ENCODE peak calls at places on chromosomes 3 and 15, in nine cellular contexts. E, N, O, X, H, Y, K, L and V are unnamed samples.

GRCh38 chr3:46370784-46371183 is at the start of gene CCR5:
- DNase-seq in H (no peak), X (no peak), L (no peak), O (peak), K (no peak), Y (no peak), N (no peak), E (no peak), V (no peak)

GRCh38 chr15:89197503-89197971 is 23.8 kb downstream of the RLBP1 start:
- DNase-seq in L (peak), K (no peak), H (no peak), O (no peak), Y (no peak), X (no peak), E (peak), N (peak), V (peak)

GRCh38 chr3:184691397-184692131 is 20.3 kb downstream of the MAGEF1 start:
- DNase-seq in O (no peak), K (peak), Y (no peak), N (no peak), E (no peak), X (peak), H (peak), L (no peak), V (peak)

GRCh38 chr3:122880624-122881023 is 85.8 kb downstream of the SLC49A4 start:
- DNase-seq in H (no peak), K (no peak), O (no peak), E (peak), L (no peak), X (peak), N (peak), Y (no peak), V (no peak)

GRCh38 chr15:99312228-99312627 is 60.9 kb downstream of the LRRC28 start:
- DNase-seq in O (no peak), N (no peak), H (no peak), L (no peak), K (no peak), E (no peak), X (no peak), Y (no peak), V (no peak)

GRCh38 chr15:57732526-57733331 is 26.2 kb downstream of the POLR2M start:
- DNase-seq in H (peak), Y (peak), X (peak), L (peak), O (peak), K (peak), N (peak), E (peak), V (no peak)

GRCh38 chr3:123683146-123683545 is 98.3 kb upstream of the HACD2 start:
- DNase-seq in Y (no peak), E (no peak), K (no peak), X (no peak), H (no peak), L (no peak), O (no peak), N (no peak), V (no peak)

GRCh38 chr15:63156708-63157065 is 590 bp downstream of the RPS27L start:
- DNase-seq in L (peak), E (peak), X (peak), N (no peak), K (peak), O (no peak), H (peak), Y (no peak), V (no peak)

GRCh38 chr3:44860117-44860516 is 1.6 kb upstream of the TMEM42 start:
- DNase-seq in Y (no peak), H (no peak), L (no peak), N (no peak), O (no peak), K (no peak), E (no peak), X (no peak), V (no peak)

GRCh38 chr15:59170295-59170881 is 36.3 kb upstream of the LDHAL6B start:
- DNase-seq in L (peak), H (no peak), X (no peak), E (peak), O (no peak), Y (no peak), N (peak), K (no peak), V (peak)

GRCh38 chr15:96347181-96348111 is 16.9 kb downstream of the NR2F2 start:
- DNase-seq in X (no peak), K (peak), O (no peak), L (no peak), Y (no peak), N (peak), H (peak), E (peak), V (no peak)

GRCh38 chr3:58559586-58559985 is 17.6 kb downstream of the FAM107A start:
- DNase-seq in H (no peak), O (no peak), Y (no peak), L (no peak), N (peak), X (no peak), K (no peak), E (no peak), V (no peak)

GRCh38 chr3:102885289-102885688 is 450.5 kb downstream of the ZPLD1 start:
- DNase-seq in E (no peak), H (no peak), X (no peak), L (no peak), Y (no peak), K (no peak), O (no peak), N (no peak), V (no peak)

GRCh38 chr3:129003578-129004112 is 2.5 kb downstream of the EFCC1 start:
- DNase-seq in N (peak), K (peak), O (peak), X (no peak), Y (peak), H (no peak), E (peak), L (peak), V (no peak)

GRCh38 chr3:71305246-71306206 is 278.0 kb downstream of the FOXP1 start:
- DNase-seq in H (peak), E (peak), K (no peak), Y (no peak), X (peak), L (no peak), O (no peak), N (peak), V (no peak)

GRCh38 chr3:161035711-161036110 is 69.4 kb downstream of the B3GALNT1 start:
- DNase-seq in N (no peak), H (peak), O (no peak), K (no peak), X (no peak), L (no peak), E (no peak), Y (no peak), V (no peak)

GRCh38 chr3:16928386-16929132 is 43.8 kb downstream of the PLCL2 start:
- DNase-seq in O (no peak), H (no peak), L (no peak), X (no peak), E (no peak), Y (no peak), N (no peak), K (no peak), V (no peak)

GRCh38 chr3:199815-200214 is 3.3 kb downstream of the CHL1 start:
- DNase-seq in L (no peak), E (no peak), H (no peak), K (no peak), X (no peak), N (no peak), O (no peak), Y (no peak), V (no peak)

GRCh38 chr15:90106522-90107117 is 4.4 kb upstream of the IDH2 start:
- DNase-seq in X (no peak), Y (no peak), N (no peak), O (no peak), L (peak), H (no peak), K (no peak), E (no peak), V (no peak)

GRCh38 chr3:177468816-177469590 is 271.7 kb upstream of the TBL1XR1 start:
- DNase-seq in K (no peak), E (no peak), Y (no peak), H (peak), L (no peak), O (no peak), N (no peak), X (no peak), V (no peak)

GRCh38 chr3:140910860-140911259 is 30.8 kb upstream of the SLC25A36 start:
- DNase-seq in E (peak), L (no peak), O (no peak), H (peak), Y (no peak), N (peak), K (no peak), X (peak), V (no peak)

GRCh38 chr15:71385026-71385425 is 269.8 kb downstream of the THSD4 start:
- DNase-seq in O (no peak), Y (no peak), X (no peak), H (peak), K (no peak), E (no peak), N (no peak), L (no peak), V (no peak)
- H3K27ac ChIP-seq in O (no peak), Y (no peak), X (no peak), H (no peak), K (no peak), E (no peak), N (no peak), L (no peak), V (no peak)

GRCh38 chr15:41336549-41336948 is 3.9 kb downstream of the NUSAP1 start:
- DNase-seq in O (no peak), N (no peak), X (no peak), H (no peak), Y (no peak), K (no peak), E (no peak), L (no peak), V (no peak)

GRCh38 chr15:41332788-41333527 is at the start of gene NUSAP1:
- DNase-seq in X (peak), E (no peak), K (no peak), Y (no peak), N (no peak), O (no peak), L (no peak), H (no peak), V (no peak)

GRCh38 chr15:41331281-41331680 is 1.1 kb downstream of the OIP5 start:
- DNase-seq in N (no peak), H (no peak), K (no peak), X (no peak), Y (no peak), O (no peak), E (no peak), L (no peak), V (no peak)

GRCh38 chr15:41334293-41335120 is 1.8 kb downstream of the NUSAP1 start:
- DNase-seq in N (no peak), O (no peak), H (no peak), L (no peak), E (no peak), Y (no peak), X (no peak), K (no peak), V (no peak)

DNA sequence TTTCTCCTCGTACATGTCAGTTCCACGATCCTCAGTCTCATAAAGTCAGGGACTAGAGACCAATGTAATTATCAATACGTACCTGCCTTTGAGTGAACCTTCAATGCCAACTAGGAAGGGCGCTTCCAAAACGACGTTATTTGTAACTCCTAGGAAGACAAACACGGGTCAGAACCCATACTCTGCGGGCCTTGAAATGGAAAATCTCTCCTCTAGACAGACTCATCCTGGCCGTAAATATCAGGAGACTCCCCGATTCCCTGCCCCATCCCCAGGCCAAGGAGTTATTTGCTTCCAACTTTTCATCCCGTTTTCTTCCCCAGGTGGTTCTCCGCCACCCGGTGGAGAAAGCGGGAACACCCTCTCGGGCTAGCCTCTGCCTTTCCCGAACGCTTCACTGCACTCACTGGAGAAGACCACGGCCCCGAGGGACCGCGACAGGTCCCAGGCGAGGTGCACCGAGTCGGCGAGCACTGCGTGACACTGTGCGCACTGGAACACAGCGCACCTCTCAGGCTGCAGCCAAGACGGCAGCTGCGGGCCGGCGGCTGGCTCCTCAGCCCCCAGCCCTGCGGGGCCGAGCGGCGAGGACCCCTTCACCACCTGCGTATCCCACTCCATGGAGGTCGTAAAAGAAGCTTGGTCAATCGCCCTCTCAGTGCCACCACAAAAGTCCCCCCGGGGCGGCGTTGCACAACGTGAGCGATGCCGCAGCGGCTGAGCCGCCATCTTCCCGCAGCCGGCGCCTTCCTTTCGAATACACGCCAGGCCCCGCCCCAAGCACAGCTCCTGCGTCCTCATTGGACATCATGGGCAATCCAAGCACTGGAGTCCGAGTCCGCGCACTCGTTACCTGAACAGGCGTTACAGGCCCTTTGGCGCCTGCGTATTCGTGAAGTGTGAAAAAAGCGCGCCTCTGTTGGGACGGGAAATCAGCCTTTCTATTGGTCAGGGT is at the start of gene OIP5:
- DNase-seq in K (peak), X (peak), Y (peak), E (peak), H (peak), N (peak), O (peak), L (peak), V (peak)
- H3K27ac ChIP-seq in K (peak), X (peak), Y (peak), E (peak), H (peak), N (peak), O (peak), L (peak), V (peak)

GRCh38 chr15:40569139-40569953 is at the start of gene RPUSD2:
- DNase-seq in K (peak), L (peak), Y (peak), H (peak), E (peak), O (peak), N (peak), X (peak), V (peak)

GRCh38 chr15:40565333-40566238 is 744 bp upstream of the CCDC32 start:
- DNase-seq in N (no peak), L (no peak), K (no peak), X (no peak), Y (no peak), E (no peak), O (no peak), H (no peak), V (no peak)

GRCh38 chr15:40562691-40563090 is 2.2 kb downstream of the CCDC32 start:
- DNase-seq in K (peak), X (no peak), L (no peak), O (no peak), Y (no peak), N (no peak), E (no peak), H (no peak), V (no peak)

GRCh38 chr15:40564591-40565332 is at the start of gene CCDC32:
- DNase-seq in E (peak), O (peak), X (peak), H (peak), N (peak), K (peak), L (peak), Y (peak), V (peak)

DNA sequence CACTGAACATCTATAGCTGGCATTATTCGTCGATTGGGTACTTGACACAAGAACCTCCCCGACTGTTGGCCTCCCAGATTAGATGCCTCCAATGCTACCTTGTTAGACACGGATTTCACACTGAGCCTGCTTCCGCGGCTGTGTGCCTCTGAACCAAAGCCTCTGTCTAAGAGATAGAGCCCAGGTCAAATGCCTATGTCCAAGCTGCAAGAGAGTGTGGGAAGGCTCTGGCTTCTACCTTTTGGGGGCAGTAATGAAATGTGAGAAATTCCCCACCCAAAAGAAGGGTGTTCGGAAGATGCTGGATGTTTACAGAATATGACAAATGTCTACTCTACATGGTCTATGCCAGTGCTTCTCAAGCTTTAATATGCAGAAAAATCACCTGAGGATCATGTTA is 2.0 kb upstream of the RPUSD2 start:
- DNase-seq in X (peak), E (peak), H (no peak), L (no peak), O (no peak), Y (no peak), K (no peak), N (peak), V (no peak)
- H3K27ac ChIP-seq in X (no peak), E (no peak), H (no peak), L (no peak), O (no peak), Y (no peak), K (no peak), N (no peak), V (no peak)

GRCh38 chr15:71804226-71804625 is 6.1 kb upstream of the NR2E3 start:
- DNase-seq in E (no peak), O (no peak), K (no peak), H (no peak), N (no peak), L (no peak), Y (no peak), X (peak), V (no peak)

GRCh38 chr15:71800190-71800589 is 10.2 kb upstream of the NR2E3 start:
- DNase-seq in K (no peak), L (no peak), O (no peak), E (no peak), Y (no peak), X (no peak), N (no peak), H (peak), V (no peak)

GRCh38 chr15:71800835-71801745 is 9.3 kb upstream of the NR2E3 start:
- DNase-seq in H (peak), O (no peak), X (peak), N (no peak), K (no peak), Y (no peak), L (peak), E (peak), V (no peak)

GRCh38 chr15:71802770-71803169 is 7.6 kb upstream of the NR2E3 start:
- DNase-seq in L (no peak), E (peak), Y (no peak), O (no peak), H (no peak), N (peak), K (no peak), X (peak), V (no peak)

DNA sequence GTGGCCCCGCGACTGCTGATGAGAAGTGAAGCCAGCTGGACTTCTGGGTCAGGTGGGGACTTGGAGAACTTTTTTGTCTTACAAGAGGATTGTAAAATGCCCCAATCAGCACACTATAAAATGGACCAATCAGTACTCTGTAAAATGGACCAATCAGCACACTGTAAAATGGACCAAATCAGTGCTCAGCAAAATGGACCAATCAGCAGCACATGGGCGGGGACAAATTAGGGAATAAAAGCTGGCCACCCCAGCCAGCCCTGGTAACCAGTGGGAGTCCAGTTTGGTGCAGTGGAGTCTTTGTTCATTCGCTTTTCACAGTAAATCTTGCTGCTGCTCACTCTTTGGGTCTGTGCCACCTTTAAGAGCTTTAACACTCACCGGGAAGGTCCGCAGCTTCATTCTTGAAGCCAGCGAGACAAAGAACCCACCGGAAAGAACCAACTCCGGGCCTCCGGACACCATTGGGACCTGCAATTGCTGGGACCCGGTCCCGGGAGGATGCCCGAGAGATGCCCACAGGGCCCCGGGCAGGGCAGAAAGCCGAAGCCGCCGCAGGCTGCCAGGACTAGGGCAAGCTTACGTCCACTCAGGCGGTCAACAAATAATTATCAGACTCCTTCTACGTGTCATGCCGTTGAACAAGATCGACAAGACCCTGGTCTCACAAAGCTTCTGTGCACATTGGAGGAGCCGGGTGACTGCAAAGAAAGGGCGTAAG is 8.3 kb upstream of the NR2E3 start:
- DNase-seq in Y (no peak), L (no peak), N (no peak), O (no peak), X (peak), K (no peak), H (no peak), E (no peak), V (no peak)
- H3K27ac ChIP-seq in Y (no peak), L (no peak), N (no peak), O (no peak), X (no peak), K (no peak), H (no peak), E (no peak), V (no peak)

GRCh38 chr15:75663931-75664421 is 16.3 kb downstream of the SNX33 start:
- DNase-seq in Y (no peak), E (no peak), L (no peak), K (no peak), X (no peak), O (no peak), N (no peak), H (no peak), V (no peak)

GRCh38 chr15:75662823-75663519 is 15.3 kb downstream of the SNX33 start:
- DNase-seq in E (no peak), L (no peak), N (no peak), O (no peak), X (no peak), K (no peak), H (no peak), Y (no peak), V (no peak)

GRCh38 chr15:75659928-75660645 is 12.4 kb downstream of the SNX33 start:
- DNase-seq in O (no peak), K (no peak), X (no peak), E (no peak), H (no peak), N (no peak), Y (no peak), L (no peak), V (no peak)

GRCh38 chr15:75661041-75661778 is 13.5 kb downstream of the SNX33 start:
- DNase-seq in Y (no peak), O (no peak), E (peak), H (peak), L (peak), X (no peak), K (peak), N (peak), V (peak)

GRCh38 chr15:75661779-75662140 is 14.0 kb downstream of the SNX33 start:
- DNase-seq in L (no peak), Y (no peak), E (no peak), H (no peak), X (no peak), K (no peak), O (no peak), N (no peak), V (no peak)
- H3K27ac ChIP-seq in L (peak), Y (no peak), E (no peak), H (peak), X (no peak), K (peak), O (no peak), N (no peak), V (no peak)

GRCh38 chr3:194469977-194470376 is 16.8 kb downstream of the ATP13A3 start:
- DNase-seq in E (no peak), X (no peak), N (no peak), Y (no peak), L (no peak), H (no peak), K (no peak), O (no peak), V (no peak)
- H3K27ac ChIP-seq in E (no peak), X (peak), N (no peak), Y (no peak), L (no peak), H (no peak), K (no peak), O (no peak), V (no peak)